ENCODE peak calls at places on chromosomes 4 and X, in eight cellular contexts. O, U, Z, M, T, P, E and K are unnamed samples.

GRCh38 chr4:175891863-175892262 is 79.8 kb upstream of the GPM6A start:
- DNase-seq in O (peak; percentile 50), U (no peak), Z (peak; percentile 30), M (peak; percentile 48), T (no peak), P (peak; percentile 1), E (no peak), K (peak; percentile 42)

GRCh38 chr4:133130171-133130570 is 18.9 kb upstream of the PCDH10 start:
- DNase-seq in O (no peak), U (no peak), Z (peak; percentile 50), M (peak; percentile 10), T (no peak), P (no peak), E (no peak), K (no peak)

GRCh38 chr4:53541577-53542206 is 49.6 kb downstream of the LNX1 start:
- DNase-seq in O (peak; percentile 95), U (no peak), Z (no peak), M (no peak), T (no peak), P (peak; percentile 47), E (no peak), K (peak; percentile 53)

GRCh38 chr4:105265689-105266088 is 119.0 kb downstream of the TET2 start:
- DNase-seq in O (no peak), U (no peak), Z (no peak), M (no peak), T (no peak), P (no peak), E (no peak), K (no peak)

GRCh38 chrX:69066966-69067525 is 98.2 kb downstream of the PJA1 start:
- DNase-seq in O (peak; percentile 11), U (no peak), Z (no peak), M (no peak), T (no peak), P (no peak), E (no peak), K (no peak)

GRCh38 chrX:68830486-68831404 is 1.9 kb downstream of the EFNB1 start:
- DNase-seq in O (no peak), U (no peak), Z (no peak), M (no peak), T (no peak), P (peak; percentile 44), E (no peak), K (no peak)

GRCh38 chrX:134144231-134144630 is 92.8 kb upstream of the CCDC160 start:
- DNase-seq in O (peak; percentile 6), U (no peak), Z (peak; percentile 18), M (peak; percentile 35), T (no peak), P (peak; percentile 5), E (peak; percentile 39), K (peak; percentile 71)

GRCh38 chr4:1239141-1239948 is 9.6 kb downstream of the CTBP1 start:
- DNase-seq in O (no peak), U (no peak), Z (no peak), M (peak; percentile 2), T (no peak), P (peak; percentile 20), E (no peak), K (no peak)

GRCh38 chrX:37701588-37701987 is 16.0 kb downstream of the XK start:
- DNase-seq in O (no peak), U (no peak), Z (peak; percentile 10), M (peak; percentile 4), T (no peak), P (no peak), E (no peak), K (no peak)

GRCh38 chr4:142121951-142122350 is 485.6 kb downstream of the IL15 start:
- DNase-seq in O (peak; percentile 11), U (no peak), Z (no peak), M (no peak), T (no peak), P (no peak), E (no peak), K (no peak)

GRCh38 chr4:153471691-153472080 is 5.5 kb downstream of the TMEM131L start:
- DNase-seq in O (no peak), U (no peak), Z (no peak), M (no peak), T (no peak), P (no peak), E (no peak), K (peak; percentile 74)
- H3K4me1 ChIP-seq in O (peaks cover 19% of the 10 kb centered on the region), U (peaks cover 3% of the 10 kb centered on the region), Z (no peaks in the 10 kb centered on the region), M (peaks cover 16% of the 10 kb centered on the region), T (peaks cover 24% of the 10 kb centered on the region), P (peaks cover 19% of the 10 kb centered on the region), E (peaks cover 80% of the 10 kb centered on the region), K (peaks cover 75% of the 10 kb centered on the region)

DNA sequence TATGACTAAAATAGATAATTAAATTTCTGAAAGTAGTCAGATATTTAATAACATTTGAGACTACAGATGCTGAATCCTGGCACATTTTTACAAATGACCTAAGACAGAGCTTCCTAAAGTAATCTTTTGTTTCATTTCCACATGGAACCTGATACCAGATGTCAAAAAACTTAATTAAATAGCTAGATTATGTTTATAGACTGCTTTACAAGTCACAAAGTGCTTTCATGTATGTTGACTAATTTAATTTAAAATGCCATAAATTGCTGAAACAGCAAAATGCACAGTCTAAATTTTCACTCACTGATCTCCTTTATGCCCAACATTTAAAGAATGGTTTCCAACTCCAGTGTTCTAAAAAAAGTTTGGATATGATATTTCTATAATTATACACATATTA is 299.1 kb upstream of the TBX22 start:
- DNase-seq in O (no peak), U (no peak), Z (no peak), M (no peak), T (no peak), P (peak; percentile 36), E (no peak), K (no peak)
- H3K4me1 ChIP-seq in O (no peaks in the 10 kb centered on the region), U (no peaks in the 10 kb centered on the region), Z (no peaks in the 10 kb centered on the region), M (no peaks in the 10 kb centered on the region), T (no peaks in the 10 kb centered on the region), P (no peaks in the 10 kb centered on the region), E (no peaks in the 10 kb centered on the region), K (no peaks in the 10 kb centered on the region)

GRCh38 chr4:113016377-113016776 is 33.1 kb upstream of the ANK2 start:
- DNase-seq in O (no peak), U (no peak), Z (no peak), M (peak; percentile 30), T (no peak), P (no peak), E (no peak), K (no peak)

GRCh38 chr4:113012122-113012725 is 37.2 kb upstream of the ANK2 start:
- DNase-seq in O (no peak), U (no peak), Z (no peak), M (no peak), T (no peak), P (peak; percentile 55), E (no peak), K (no peak)

GRCh38 chr4:113008726-113009125 is 40.7 kb upstream of the ANK2 start:
- DNase-seq in O (no peak), U (no peak), Z (no peak), M (no peak), T (no peak), P (no peak), E (no peak), K (no peak)

GRCh38 chr4:113013746-113014145 is 35.7 kb upstream of the ANK2 start:
- DNase-seq in O (peak; percentile 33), U (no peak), Z (no peak), M (no peak), T (no peak), P (no peak), E (no peak), K (no peak)

DNA sequence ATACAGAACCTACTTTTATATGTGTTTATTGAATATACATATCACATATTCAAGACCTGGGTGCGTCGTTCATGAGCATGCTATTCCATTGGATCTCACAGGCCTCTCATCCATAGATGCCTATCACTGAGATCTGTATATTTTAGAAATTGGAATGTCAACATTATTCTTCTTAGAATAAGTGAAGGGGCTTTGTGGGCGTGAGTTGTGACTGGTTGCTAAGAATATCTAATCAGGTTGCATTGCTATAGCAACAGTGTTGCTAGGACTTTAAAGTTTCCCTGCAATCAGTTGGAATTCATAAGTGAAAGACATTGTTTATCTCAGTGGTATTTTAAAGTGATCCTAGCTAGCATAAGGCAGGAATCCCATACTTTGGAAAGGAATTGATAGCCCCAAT is 36.7 kb upstream of the ANK2 start:
- DNase-seq in O (no peak), U (no peak), Z (peak; percentile 75), M (peak; percentile 32), T (no peak), P (peak; percentile 15), E (no peak), K (no peak)
- H3K4me1 ChIP-seq in O (peaks cover 9% of the 10 kb centered on the region), U (peaks cover 2% of the 10 kb centered on the region), Z (no peaks in the 10 kb centered on the region), M (no peaks in the 10 kb centered on the region), T (no peaks in the 10 kb centered on the region), P (peaks cover 22% of the 10 kb centered on the region), E (no peaks in the 10 kb centered on the region), K (no peaks in the 10 kb centered on the region)

DNA sequence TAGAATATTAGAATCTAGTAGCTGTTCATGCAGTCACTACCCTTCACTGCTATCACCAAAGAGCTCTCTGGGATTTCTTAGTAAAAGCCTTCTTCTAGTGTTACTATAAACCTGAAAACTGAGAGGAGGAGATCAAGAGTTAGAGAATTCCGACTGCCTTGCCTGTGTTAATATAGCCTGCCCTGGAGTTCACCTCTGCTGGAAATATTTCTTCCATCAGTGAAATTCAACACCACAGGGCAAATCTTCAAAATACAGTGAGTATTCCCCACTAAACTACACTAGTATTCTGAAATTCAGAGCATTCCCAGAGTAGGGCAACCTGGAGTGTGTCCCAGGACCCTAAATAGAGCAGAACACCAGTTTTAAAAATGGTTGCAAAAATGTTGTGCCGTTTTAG is 301.1 kb downstream of the ARHGAP24 start:
- DNase-seq in O (no peak), U (no peak), Z (no peak), M (no peak), T (no peak), P (no peak), E (no peak), K (no peak)
- H3K4me1 ChIP-seq in O (peaks cover 45% of the 10 kb centered on the region), U (peaks cover 1% of the 10 kb centered on the region), Z (no peaks in the 10 kb centered on the region), M (peaks cover 25% of the 10 kb centered on the region), T (peaks cover 35% of the 10 kb centered on the region), P (peaks cover 4% of the 10 kb centered on the region), E (no peaks in the 10 kb centered on the region), K (peaks cover 42% of the 10 kb centered on the region)

DNA sequence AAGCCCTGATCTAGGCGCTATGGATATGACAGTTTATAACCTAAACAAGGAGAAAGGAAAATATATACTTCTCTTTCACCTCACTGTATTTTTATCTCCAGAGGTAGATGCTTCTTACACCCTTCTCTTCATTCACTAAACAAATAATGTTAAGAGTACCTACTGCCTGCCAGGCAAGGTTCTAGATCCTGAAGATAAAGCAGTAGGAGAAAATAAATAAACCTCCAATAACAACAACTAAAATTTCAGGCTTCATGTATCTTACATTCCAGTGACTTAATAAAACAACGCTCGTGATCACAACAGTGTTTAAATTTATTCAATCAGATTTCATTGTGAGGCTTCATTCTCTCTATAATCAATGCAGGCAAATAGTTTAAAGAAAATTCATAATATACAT is 20.6 kb downstream of the PDGFC start:
- DNase-seq in O (no peak), U (no peak), Z (no peak), M (no peak), T (no peak), P (no peak), E (no peak), K (no peak)
- H3K4me1 ChIP-seq in O (peaks cover 68% of the 10 kb centered on the region), U (peaks cover 8% of the 10 kb centered on the region), Z (no peaks in the 10 kb centered on the region), M (peaks cover 9% of the 10 kb centered on the region), T (peaks cover 50% of the 10 kb centered on the region), P (no peaks in the 10 kb centered on the region), E (no peaks in the 10 kb centered on the region), K (no peaks in the 10 kb centered on the region)

GRCh38 chr4:15649914-15650545 is 5.1 kb downstream of the FBXL5 start:
- DNase-seq in O (peak; percentile 70), U (no peak), Z (peak; percentile 92), M (peak; percentile 89), T (peak; percentile 52), P (peak; percentile 52), E (peak; percentile 83), K (peak; percentile 89)
- H3K4me1 ChIP-seq in O (peaks cover 42% of the 10 kb centered on the region), U (peaks cover 10% of the 10 kb centered on the region), Z (peaks cover 3% of the 10 kb centered on the region), M (peaks cover 11% of the 10 kb centered on the region), T (peaks cover 85% of the 10 kb centered on the region), P (peaks cover 11% of the 10 kb centered on the region), E (peaks cover 54% of the 10 kb centered on the region), K (peaks cover 50% of the 10 kb centered on the region)